ENCODE peak calls at places on chromosomes 13 and 19, in four cellular contexts. M, A, C and L are unnamed samples. For H3K36me3 and H3K9me3, the result is how much of the 10 kb centered on the place peaks cover.

GRCh38 chr13:113837554-113838355 is 26.1 kb downstream of the GAS6 start:
- DNase-seq in M (no peak), A (peak), C (no peak), L (peak)

GRCh38 chr13:73059460-73060250 is 850 bp downstream of the KLF5 start:
- DNase-seq in M (peak), A (peak), C (peak), L (peak)

GRCh38 chr19:48547722-48548121 is 4.2 kb upstream of the SULT2B1 start:
- DNase-seq in M (no peak), A (no peak), C (no peak), L (no peak)

GRCh38 chr13:61052175-61052574 is 363.5 kb downstream of the PCDH20 start:
- DNase-seq in M (no peak), A (no peak), C (no peak), L (no peak)

GRCh38 chr19:16637535-16637934 is 9.5 kb upstream of the MED26 start:
- DNase-seq in M (no peak), A (no peak), C (no peak), L (no peak)

GRCh38 chr19:2495130-2495641 is 19.3 kb downstream of the GADD45B start:
- DNase-seq in M (peak), A (peak), C (peak), L (peak)

GRCh38 chr19:47637550-47637949 is 28.6 kb downstream of the BICRA start:
- DNase-seq in M (no peak), A (no peak), C (no peak), L (no peak)

GRCh38 chr13:40408602-40409001 is 257.8 kb downstream of the FOXO1 start:
- DNase-seq in M (no peak), A (no peak), C (no peak), L (peak)

GRCh38 chr19:49118565-49119410 is at the start of gene C19orf73:
- DNase-seq in M (peak), A (peak), C (peak), L (peak)

GRCh38 chr19:6234527-6234926 is 45.2 kb downstream of the MLLT1 start:
- DNase-seq in M (no peak), A (no peak), C (no peak), L (no peak)

GRCh38 chr19:42392165-42392564 is 2.1 kb upstream of the CNFN start:
- DNase-seq in M (no peak), A (no peak), C (no peak), L (no peak)

GRCh38 chr13:112588490-112589297 is 741 bp upstream of the TUBGCP3 start:
- DNase-seq in M (no peak), A (no peak), C (no peak), L (no peak)

GRCh38 chr19:29211562-29212416 is 1.2 kb downstream of the UQCRFS1 start:
- DNase-seq in M (no peak), A (no peak), C (no peak), L (peak)

GRCh38 chr13:94020833-94021232 is 458.6 kb downstream of the DCT start:
- DNase-seq in M (no peak), A (no peak), C (no peak), L (no peak)

GRCh38 chr19:29806098-29806866 is 5.5 kb upstream of the CCNE1 start:
- DNase-seq in M (no peak), A (peak), C (no peak), L (no peak)

GRCh38 chr19:17747205-17748098 is 3.8 kb upstream of the FCHO1 start:
- DNase-seq in M (peak), A (peak), C (peak), L (peak)

GRCh38 chr13:112247471-112248405 is 128.4 kb upstream of the SPACA7 start:
- DNase-seq in M (no peak), A (peak), C (peak), L (peak)

GRCh38 chr13:44842158-44842557 is 147.1 kb downstream of the NUFIP1 start:
- DNase-seq in M (no peak), A (no peak), C (no peak), L (no peak)

GRCh38 chr13:49635599-49636433 is 7.5 kb downstream of the ARL11 start:
- DNase-seq in M (no peak), A (no peak), C (peak), L (no peak)

GRCh38 chr19:41265376-41266153 is 1.4 kb downstream of the HNRNPUL1 start:
- DNase-seq in M (peak), A (peak), C (no peak), L (no peak)

GRCh38 chr13:91399189-91400093 is 1.0 kb downstream of the GPC5 start:
- DNase-seq in M (no peak), A (no peak), C (no peak), L (no peak)

GRCh38 chr19:33720691-33721682 is 75.7 kb upstream of the KCTD15 start:
- DNase-seq in M (no peak), A (no peak), C (no peak), L (no peak)

GRCh38 chr19:45423033-45423588 is 606 bp downstream of the ERCC1 start:
- DNase-seq in M (no peak), A (peak), C (no peak), L (no peak)

GRCh38 chr13:26787961-26788360 is 27.4 kb upstream of the GPR12 start:
- DNase-seq in M (no peak), A (no peak), C (no peak), L (no peak)

GRCh38 chr19:35718345-35719041 is 690 bp downstream of the KMT2B start:
- DNase-seq in M (peak), A (peak), C (peak), L (peak)

GRCh38 chr19:50361290-50362029 is 4.0 kb downstream of the NAPSA start:
- DNase-seq in M (peak), A (no peak), C (no peak), L (no peak)

GRCh38 chr13:111474136-111475002 is 153.9 kb downstream of the TEX29 start:
- DNase-seq in M (no peak), A (no peak), C (peak), L (peak)

GRCh38 chr13:114104626-114105350 is 27.6 kb downstream of the RASA3 start:
- DNase-seq in M (no peak), A (no peak), C (no peak), L (no peak)

GRCh38 chr19:29524201-29524911 is 1.4 kb upstream of the VSTM2B start:
- DNase-seq in M (no peak), A (no peak), C (no peak), L (no peak)

GRCh38 chr19:44925114-44925891 is 10.9 kb downstream of the APOC1 start:
- DNase-seq in M (no peak), A (peak), C (no peak), L (no peak)

GRCh38 chr13:25046985-25047660 is 48.8 kb upstream of the PABPC3 start:
- DNase-seq in M (no peak), A (no peak), C (no peak), L (peak)

GRCh38 chr13:98406971-98407370 is 169.9 kb downstream of the STK24 start:
- DNase-seq in M (no peak), A (no peak), C (no peak), L (no peak)

GRCh38 chr19:4014541-4015491 is 7.3 kb downstream of the PIAS4 start:
- DNase-seq in M (no peak), A (peak), C (no peak), L (no peak)

GRCh38 chr19:12113121-12113520 is 27.0 kb downstream of the ZNF20 start:
- DNase-seq in M (no peak), A (no peak), C (no peak), L (no peak)
- H3K36me3 ChIP-seq in M (under half), A (under half), C (under half), L (under half)

GRCh38 chr13:58855283-58855682 is 1223.7 kb downstream of the PCDH17 start:
- DNase-seq in M (no peak), A (no peak), C (no peak), L (peak)
- H3K4me3 ChIP-seq in M (no peak), A (no peak), C (no peak), L (no peak)

GRCh38 chr19:31874313-31874712 is 471.1 kb upstream of the ZNF507 start:
- DNase-seq in M (no peak), A (no peak), C (no peak), L (no peak)
- H3K9me3 ChIP-seq in M (under half), A (under half), C (under half), L (under half)

GRCh38 chr13:39073983-39074382 is 35.7 kb downstream of the NHLRC3 start:
- DNase-seq in M (no peak), A (no peak), C (no peak), L (no peak)

DNA sequence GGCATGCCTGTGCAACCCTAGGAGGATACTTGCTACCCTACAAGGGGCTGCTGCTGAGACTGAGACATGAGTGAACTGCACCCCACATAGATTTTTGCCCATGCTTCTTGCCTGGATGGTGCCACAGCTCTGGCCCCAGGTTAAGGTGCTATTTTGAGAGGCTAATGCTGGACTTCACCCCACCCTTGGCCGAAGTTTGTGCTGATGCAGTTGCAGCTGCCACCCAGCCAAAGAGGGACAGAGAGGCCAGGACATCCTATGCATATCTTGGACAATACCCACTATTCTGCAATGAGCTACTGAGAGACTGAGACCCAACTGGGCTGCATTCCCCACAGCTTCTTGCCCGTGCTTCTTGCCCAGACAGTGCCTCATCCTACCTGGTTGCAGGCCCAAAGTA is 34.6 kb downstream of the NHLRC3 start:
- DNase-seq in M (no peak), A (no peak), C (no peak), L (no peak)
- H3K36me3 ChIP-seq in M (under half), A (under half), C (under half), L (under half)

GRCh38 chr19:1374250-1374577 is 9.5 kb upstream of the NDUFS7 start:
- DNase-seq in M (no peak), A (no peak), C (no peak), L (no peak)
- H3K4me3 ChIP-seq in M (no peak), A (no peak), C (no peak), L (no peak)

GRCh38 chr19:37059142-37059541 is 19.1 kb upstream of the ZNF420 start:
- DNase-seq in M (no peak), A (no peak), C (no peak), L (no peak)

GRCh38 chr19:37056776-37057175 is 21.5 kb upstream of the ZNF420 start:
- DNase-seq in M (no peak), A (no peak), C (no peak), L (no peak)

DNA sequence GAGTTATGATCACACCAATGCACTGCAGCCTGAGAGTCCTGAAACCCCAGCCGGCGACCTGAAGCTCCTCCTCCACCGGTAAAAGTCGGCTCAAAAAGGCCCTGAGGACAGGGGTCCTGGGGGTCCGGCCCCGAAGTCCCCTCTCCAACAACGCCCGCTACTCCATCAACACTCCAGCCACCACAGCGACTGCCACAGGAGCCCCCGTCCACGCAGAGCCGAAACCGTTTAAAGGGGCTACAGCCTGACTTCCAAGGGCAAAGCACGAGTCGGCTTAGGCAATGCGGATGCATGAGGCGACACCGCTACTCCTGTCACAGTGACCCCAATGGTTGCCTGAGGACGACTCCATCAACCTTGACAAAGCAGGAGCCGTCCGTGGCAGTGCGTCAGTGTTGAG is 22.9 kb upstream of the ZNF420 start:
- DNase-seq in M (no peak), A (no peak), C (no peak), L (no peak)
- H3K9me3 ChIP-seq in M (under half), A (under half), C (under half), L (under half)

DNA sequence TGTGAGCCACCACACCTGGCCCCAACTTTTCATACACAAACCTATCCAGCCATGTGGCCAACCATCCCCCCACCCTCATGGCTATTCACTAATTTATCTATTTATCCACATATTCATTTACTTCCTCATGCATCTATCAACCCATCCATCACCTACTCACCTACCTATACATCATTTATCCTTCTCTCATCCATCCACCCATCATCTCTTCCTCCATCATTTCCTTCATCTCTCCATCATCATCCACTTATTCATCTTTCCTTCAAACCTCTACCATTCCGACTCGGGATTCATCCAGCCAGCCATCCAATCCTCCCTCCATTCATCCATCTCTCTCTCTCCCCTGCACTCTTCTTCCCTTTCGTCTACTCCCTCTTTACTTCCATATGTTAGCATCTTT is 54.6 kb downstream of the RYR1 start:
- DNase-seq in M (no peak), A (no peak), C (no peak), L (no peak)
- H3K36me3 ChIP-seq in M (under half), A (under half), C (under half), L (under half)